ENCODE peak calls at places on chromosomes 3 and 15, in five cellular contexts. C is omental fat pad, G is kidney, F is progenitor cell of endocrine pancreas, W is spleen. I is an unnamed sample.

GRCh38 chr3:108131105-108131794 is 40.4 kb upstream of the CD47 start:
- DNase-seq in F (no peak), G (no peak), W (no peak), C (no peak), I (no peak)

GRCh38 chr3:160921020-160921635 is 165.1 kb downstream of the PPM1L start:
- DNase-seq in F (no peak), C (no peak), W (no peak), G (no peak), I (peak)

GRCh38 chr3:46668116-46668515 is 25.4 kb downstream of the ALS2CL start:
- DNase-seq in G (peak), W (peak), C (peak), F (no peak), I (no peak)

GRCh38 chr3:160374472-160374871 is 24.6 kb downstream of the IFT80 start:
- DNase-seq in C (no peak), W (no peak), G (no peak), F (no peak), I (no peak)

GRCh38 chr3:125433611-125434041 is 58.5 kb upstream of the ZNF148 start:
- DNase-seq in F (no peak), G (no peak), W (no peak), C (no peak), I (no peak)

GRCh38 chr3:184786271-184787010 is 25.5 kb upstream of the VPS8 start:
- DNase-seq in F (no peak), W (no peak), G (no peak), C (no peak), I (peak)

GRCh38 chr3:124202754-124203153 is 210.8 kb upstream of the ROPN1 start:
- DNase-seq in W (no peak), C (no peak), G (peak), F (no peak), I (no peak)

GRCh38 chr3:52873433-52874159 is 23.8 kb downstream of the STIMATE start:
- DNase-seq in F (no peak), G (no peak), C (no peak), W (no peak), I (no peak)

GRCh38 chr3:172675371-172676193 is 35.3 kb downstream of the NCEH1 start:
- DNase-seq in F (no peak), W (no peak), G (no peak), C (no peak), I (no peak)

GRCh38 chr3:49121244-49121671 is 635 bp upstream of the USP19 start:
- DNase-seq in F (no peak), W (no peak), G (no peak), C (no peak), I (no peak)

GRCh38 chr15:90340345-90340744 is 11.7 kb upstream of the ZNF774 start:
- DNase-seq in G (no peak), F (no peak), C (no peak), W (no peak), I (no peak)

GRCh38 chr3:188292827-188293226 is 138.9 kb downstream of the LPP start:
- DNase-seq in W (no peak), G (no peak), F (no peak), C (no peak), I (no peak)

GRCh38 chr3:117409701-117410459 is 700.3 kb downstream of the TUSC7 start:
- DNase-seq in C (no peak), F (no peak), G (no peak), W (no peak), I (no peak)

GRCh38 chr3:134517796-134518195 is 31.9 kb downstream of the CEP63 start:
- DNase-seq in W (no peak), G (no peak), F (no peak), C (no peak), I (no peak)

GRCh38 chr3:140552403-140552802 is 125.5 kb upstream of the TRIM42 start:
- DNase-seq in F (no peak), C (no peak), W (no peak), G (no peak), I (no peak)

GRCh38 chr15:44195151-44195740 is at the start of gene FRMD5:
- DNase-seq in W (peak), G (peak), C (peak), F (peak), I (peak)

GRCh38 chr3:115968871-115969270 is 345.6 kb downstream of the GAP43 start:
- DNase-seq in F (no peak), C (no peak), G (no peak), W (no peak), I (no peak)

GRCh38 chr3:130470132-130470531 is 46.8 kb upstream of the COL6A6 start:
- DNase-seq in W (no peak), G (no peak), F (no peak), C (no peak), I (no peak)

GRCh38 chr15:80203361-80203885 is 48.6 kb downstream of the CTXND1 start:
- DNase-seq in W (no peak), F (no peak), G (no peak), C (no peak), I (no peak)
- TF ChIP-seq CTCF in W (no peak), F (no peak), G (no peak), C (no peak), I (no peak)

DNA sequence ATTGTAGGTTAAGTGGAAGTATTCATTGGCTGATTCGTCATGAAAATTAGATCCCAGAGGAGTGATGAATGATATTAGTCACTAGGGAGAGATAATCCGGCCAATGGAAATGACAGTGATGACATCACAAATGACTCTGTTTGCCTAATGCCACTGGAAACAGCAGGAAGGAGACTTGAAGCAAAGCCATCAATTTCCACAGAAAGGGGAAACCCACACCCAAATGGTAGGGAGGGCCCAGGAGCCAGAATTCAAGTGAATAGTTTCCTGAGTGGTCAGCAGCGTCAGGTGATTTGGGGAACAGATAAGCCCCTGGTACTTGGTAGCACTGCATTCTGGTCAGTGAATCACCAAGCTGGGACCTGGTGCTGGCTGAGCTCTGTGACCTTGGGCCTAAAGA is 3.3 kb upstream of the ADAMTS9 start:
- DNase-seq in C (no peak), W (no peak), F (no peak), G (no peak), I (no peak)
- TF ChIP-seq CTCF in C (no peak), W (no peak), F (no peak), G (no peak), I (no peak)

GRCh38 chr3:127637546-127637945 is 8.6 kb downstream of the PODXL2 start:
- DNase-seq in W (no peak), C (no peak), G (no peak), F (no peak), I (peak)
- TF ChIP-seq CTCF in W (no peak), C (no peak), G (no peak), F (no peak), I (no peak)

DNA sequence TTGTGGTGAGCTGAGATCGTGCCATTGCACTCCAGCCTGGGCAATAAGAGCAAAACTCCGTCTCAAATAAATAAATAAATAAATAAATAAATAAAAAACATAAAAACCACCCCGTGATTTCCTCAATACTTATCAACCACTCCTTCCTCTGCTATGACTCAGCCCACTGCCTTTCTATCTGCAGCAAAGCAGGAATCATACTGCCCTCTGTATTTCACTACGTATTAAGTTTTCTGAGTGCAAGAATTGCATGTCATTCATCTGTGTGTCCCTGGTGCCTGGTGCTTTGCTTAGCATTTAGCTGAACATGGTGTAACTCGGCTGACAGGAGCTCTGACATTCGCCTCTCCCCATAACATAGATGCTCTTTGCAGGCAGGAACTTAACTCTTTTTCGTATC is 7.1 kb downstream of the LSG1 start:
- DNase-seq in W (no peak), G (no peak), F (no peak), C (no peak), I (no peak)
- TF ChIP-seq CTCF in W (no peak), G (no peak), F (no peak), C (no peak), I (no peak)

DNA sequence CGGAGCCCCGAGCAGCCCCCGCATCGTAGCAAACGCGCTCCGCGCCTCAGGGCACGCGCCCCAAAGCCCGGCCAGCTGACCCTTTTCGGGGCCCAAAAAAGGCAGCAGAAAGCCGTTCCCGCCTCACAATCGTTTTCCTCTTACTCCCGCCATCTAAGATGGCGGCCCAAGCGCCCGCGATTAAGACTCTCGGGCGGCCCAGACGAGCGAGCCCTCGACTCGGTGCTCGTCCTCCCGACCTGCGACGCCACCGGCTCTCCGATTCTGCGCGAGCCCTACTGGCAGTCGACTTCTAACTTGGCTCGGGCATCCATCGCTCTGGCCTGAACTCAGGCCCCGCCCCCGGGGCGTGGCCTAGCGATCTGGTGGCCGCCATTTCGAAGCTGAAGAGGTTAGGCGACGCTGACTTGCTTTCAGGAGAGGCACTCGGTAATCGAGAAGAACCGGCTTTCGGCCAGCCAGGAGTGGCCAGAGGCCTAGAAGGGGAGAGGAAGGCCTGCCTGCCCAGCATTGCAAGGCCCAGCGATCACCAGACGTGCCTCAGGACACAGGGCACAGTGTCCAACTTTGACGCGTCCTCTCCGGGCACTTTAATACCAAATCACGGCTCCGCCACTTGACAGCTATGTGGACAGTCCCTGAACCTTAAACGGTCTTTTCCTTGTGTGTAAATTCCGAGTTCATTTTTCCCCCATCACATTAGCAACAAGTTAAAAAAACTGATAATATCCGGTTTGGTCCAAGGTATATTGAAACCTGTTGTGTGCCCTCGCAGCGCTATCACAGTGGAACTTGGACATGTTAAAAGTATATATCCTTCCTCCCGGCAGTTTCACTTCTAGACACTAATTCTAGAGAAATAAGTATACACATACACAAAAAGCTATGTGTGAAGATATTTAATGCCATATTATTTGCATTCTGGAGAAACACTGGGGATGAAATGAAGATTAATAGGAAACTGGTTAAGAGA is at the start of gene RAF1:
- DNase-seq in G (peak), W (peak), F (peak), C (peak), I (peak)
- TF ChIP-seq CTCF in G (no peak), W (peak), F (no peak), C (no peak), I (no peak)

GRCh38 chr3:22372292-22372949 is 621.4 kb upstream of the ZNF385D start:
- DNase-seq in W (peak), C (no peak), F (peak), G (peak), I (peak)
- TF ChIP-seq CTCF in W (no peak), C (no peak), F (no peak), G (no peak), I (no peak)

GRCh38 chr15:77420610-77421369 is at the start of gene HMG20A:
- DNase-seq in G (peak), F (peak), W (peak), C (peak), I (peak)
- TF ChIP-seq CTCF in G (no peak), F (no peak), W (no peak), C (no peak), I (no peak)

GRCh38 chr15:75809986-75810750 is 33.1 kb upstream of the UBE2Q2 start:
- DNase-seq in F (no peak), W (no peak), C (no peak), G (no peak), I (peak)
- TF ChIP-seq CTCF in F (peak), W (peak), C (no peak), G (peak), I (no peak)

DNA sequence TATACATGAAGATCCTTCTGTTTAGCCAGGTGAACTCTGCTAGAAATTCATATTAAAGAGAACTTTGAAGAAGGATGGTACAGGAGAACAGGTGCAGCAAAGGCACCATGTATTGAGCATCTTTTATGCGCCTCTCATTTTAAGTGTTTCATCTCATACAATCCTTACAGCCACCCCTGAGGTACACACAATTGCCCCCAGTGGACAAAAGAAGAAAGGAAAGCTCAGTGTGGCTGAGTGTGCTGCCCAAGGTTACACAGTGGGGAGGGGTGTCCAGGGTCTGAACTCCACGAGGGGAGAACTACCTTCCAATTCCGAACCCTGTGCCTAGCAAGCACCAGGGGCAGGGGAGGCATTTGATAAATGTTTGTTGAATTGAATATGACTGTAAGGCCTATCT is 98.6 kb downstream of the MECOM start:
- DNase-seq in C (no peak), F (no peak), G (no peak), W (no peak), I (no peak)
- TF ChIP-seq CTCF in C (no peak), F (peak), G (no peak), W (no peak), I (no peak)

I was measured in activated CD8-positive, alpha-beta T cell treated with anti-CD3 and anti-CD28 coated beads for 36 hours.